ENCODE peak calls at places on chromosomes 12 and 14, in six cellular contexts. V, W, E, C, N and B are unnamed samples.

GRCh38 chr12:71636704-71637115 is 26.9 kb downstream of the ZFC3H1 start:
- DNase-seq in V (no peak), W (peak), E (peak), C (no peak), N (no peak), B (peak)

GRCh38 chr14:54148251-54148650 is 191.6 kb upstream of the BMP4 start:
- DNase-seq in V (no peak), W (no peak), E (no peak), C (no peak), N (no peak), B (no peak)

GRCh38 chr12:64633940-64634337 is 23.6 kb downstream of the RASSF3 start:
- DNase-seq in V (no peak), W (peak), E (peak), C (no peak), N (peak), B (no peak)

GRCh38 chr12:53497461-53497860 is 1.8 kb downstream of the MAP3K12 start:
- DNase-seq in V (no peak), W (no peak), E (no peak), C (no peak), N (no peak), B (no peak)

GRCh38 chr12:20883288-20883687 is 72.8 kb downstream of the SLCO1B3 start:
- DNase-seq in V (no peak), W (no peak), E (no peak), C (no peak), N (no peak), B (no peak)

GRCh38 chr12:116066381-116067230 is 210.9 kb downstream of the MED13L start:
- DNase-seq in V (no peak), W (peak), E (peak), C (no peak), N (peak), B (no peak)

GRCh38 chr14:70052990-70053389 is 135.8 kb downstream of the SLC8A3 start:
- DNase-seq in V (no peak), W (no peak), E (peak), C (no peak), N (no peak), B (no peak)

GRCh38 chr12:112183141-112183581 is 57.8 kb downstream of the TRAFD1 start:
- DNase-seq in V (no peak), W (no peak), E (no peak), C (no peak), N (no peak), B (no peak)

GRCh38 chr12:76586764-76587395 is 27.3 kb upstream of the OSBPL8 start:
- DNase-seq in V (no peak), W (peak), E (peak), C (no peak), N (no peak), B (peak)

GRCh38 chr12:14185441-14186192 is 179.9 kb upstream of the ATF7IP start:
- DNase-seq in V (no peak), W (peak), E (peak), C (no peak), N (no peak), B (peak)

GRCh38 chr12:29428630-29429029 is 47.7 kb upstream of the ERGIC2 start:
- DNase-seq in V (no peak), W (peak), E (peak), C (no peak), N (no peak), B (no peak)

GRCh38 chr12:115617391-115617790 is 660.1 kb downstream of the MED13L start:
- DNase-seq in V (no peak), W (no peak), E (no peak), C (no peak), N (no peak), B (no peak)

GRCh38 chr12:22201101-22201500 is 133.4 kb downstream of the ST8SIA1 start:
- DNase-seq in V (no peak), W (no peak), E (no peak), C (no peak), N (no peak), B (no peak)

GRCh38 chr14:73810478-73811163 is 41.0 kb upstream of the PTGR2 start:
- DNase-seq in V (no peak), W (no peak), E (no peak), C (no peak), N (no peak), B (no peak)

GRCh38 chr14:91140672-91141071 is 26.8 kb downstream of the DGLUCY start:
- DNase-seq in V (no peak), W (peak), E (no peak), C (no peak), N (no peak), B (peak)

GRCh38 chr14:103057372-103058208 is at the start of gene CDC42BPB:
- DNase-seq in V (peak), W (peak), E (peak), C (peak), N (peak), B (peak)

GRCh38 chr12:117277875-117278274 is 83.6 kb downstream of the NOS1 start:
- DNase-seq in V (no peak), W (no peak), E (no peak), C (no peak), N (no peak), B (no peak)

GRCh38 chr12:119699199-119699765 is 31.3 kb downstream of the PRKAB1 start:
- DNase-seq in V (no peak), W (no peak), E (no peak), C (no peak), N (no peak), B (peak)

GRCh38 chr12:79841878-79842265 is 93.0 kb downstream of the PPP1R12A start:
- DNase-seq in V (no peak), W (no peak), E (no peak), C (no peak), N (no peak), B (no peak)

GRCh38 chr12:9943244-9943643 is 11.1 kb upstream of the CLEC2A start:
- DNase-seq in V (no peak), W (no peak), E (no peak), C (peak), N (no peak), B (no peak)

GRCh38 chr14:55913324-55914035 is 204.7 kb upstream of the PELI2 start:
- DNase-seq in V (peak), W (no peak), E (no peak), C (no peak), N (peak), B (no peak)

GRCh38 chr14:24194186-24194872 is 912 bp downstream of the TM9SF1 start:
- DNase-seq in V (no peak), W (no peak), E (no peak), C (no peak), N (no peak), B (no peak)

GRCh38 chr14:89212386-89213235 is 204.4 kb downstream of the FOXN3 start:
- DNase-seq in V (no peak), W (no peak), E (no peak), C (no peak), N (no peak), B (peak)

GRCh38 chr12:64729909-64730584 is 29.2 kb downstream of the GNS start:
- DNase-seq in V (no peak), W (no peak), E (no peak), C (no peak), N (no peak), B (no peak)

GRCh38 chr12:27246774-27247173 is 2.7 kb downstream of the STK38L start:
- DNase-seq in V (no peak), W (no peak), E (no peak), C (no peak), N (no peak), B (no peak)